ENCODE peak calls at places on chromosomes 3 and 15, in six cellular contexts. G is GM12878, O is K562, F is sigmoid colon, J is A549, Q is esophagus muscularis mucosa. V is an unnamed sample.

GRCh38 chr3:63355809-63356208 is 77.7 kb downstream of the SYNPR start:
- DNase-seq in G (no peak), O (no peak), F (no peak), J (no peak), Q (no peak), V (no peak)

GRCh38 chr3:150061288-150062018 is 90.8 kb upstream of the PFN2 start:
- DNase-seq in G (no peak), O (no peak), F (no peak), J (no peak), Q (peak; percentile 88), V (no peak)

GRCh38 chr15:96326551-96327154 is 3.8 kb upstream of the NR2F2 start:
- DNase-seq in G (no peak), O (peak; percentile 42), F (peak; percentile 86), J (no peak), Q (no peak), V (no peak)

GRCh38 chr3:127088511-127089430 is 104.2 kb upstream of the PRR23E start:
- DNase-seq in G (no peak), O (no peak), F (no peak), J (no peak), Q (no peak), V (peak; percentile 53)

GRCh38 chr15:88995449-88995848 is 82.3 kb upstream of the MFGE8 start:
- DNase-seq in G (no peak), O (no peak), F (no peak), J (no peak), Q (no peak), V (no peak)

GRCh38 chr15:100114100-100114499 is 227.7 kb downstream of the ADAMTS17 start:
- DNase-seq in G (no peak), O (no peak), F (peak; percentile 80), J (no peak), Q (no peak), V (no peak)

GRCh38 chr3:195118671-195119070 is 152.3 kb downstream of the XXYLT1 start:
- DNase-seq in G (no peak), O (no peak), F (no peak), J (no peak), Q (no peak), V (no peak)

GRCh38 chr15:69573815-69574472 is 121.3 kb downstream of the RPLP1 start:
- DNase-seq in G (no peak), O (no peak), F (no peak), J (no peak), Q (no peak), V (no peak)

GRCh38 chr3:131402391-131403039 is 20.9 kb downstream of the NUDT16 start:
- DNase-seq in G (no peak), O (no peak), F (no peak), J (no peak), Q (no peak), V (no peak)

GRCh38 chr15:60396964-60397771 is 618 bp downstream of the ANXA2 start:
- DNase-seq in G (peak; percentile 53), O (peak; percentile 83), F (peak; percentile 83), J (peak; percentile 69), Q (no peak), V (peak; percentile 84)

GRCh38 chr3:58487140-58487886 is 4.6 kb upstream of the KCTD6 start:
- DNase-seq in G (no peak), O (peak; percentile 49), F (no peak), J (no peak), Q (no peak), V (no peak)

GRCh38 chr3:143182861-143183667 is 63.5 kb downstream of the CHST2 start:
- DNase-seq in G (no peak), O (no peak), F (no peak), J (no peak), Q (no peak), V (no peak)

GRCh38 chr15:40506964-40507571 is 36.3 kb downstream of the CHST14 start:
- DNase-seq in G (no peak), O (peak; percentile 82), F (peak; percentile 89), J (peak; percentile 79), Q (no peak), V (peak; percentile 89)

GRCh38 chr3:132660056-132660744 is at the start of gene UBA5:
- DNase-seq in G (peak; percentile 30), O (peak; percentile 54), F (peak; percentile 82), J (peak; percentile 56), Q (peak; percentile 93), V (peak; percentile 67)

GRCh38 chr3:27253831-27254230 is 115.4 kb downstream of the NEK10 start:
- DNase-seq in G (peak; percentile 1), O (no peak), F (no peak), J (peak; percentile 32), Q (no peak), V (peak; percentile 62)

GRCh38 chr15:77630064-77630463 is 2.6 kb downstream of the LINGO1 start:
- DNase-seq in G (no peak), O (no peak), F (no peak), J (no peak), Q (no peak), V (no peak)

GRCh38 chr3:155302476-155302875 is 9.0 kb upstream of the STRIT1 start:
- DNase-seq in G (no peak), O (no peak), F (no peak), J (no peak), Q (no peak), V (no peak)

GRCh38 chr3:148319161-148319915 is 378.4 kb upstream of the AGTR1 start:
- DNase-seq in G (peak; percentile 89), O (no peak), F (no peak), J (no peak), Q (no peak), V (no peak)

GRCh38 chr3:120559228-120560061 is 36.7 kb upstream of the NDUFB4 start:
- DNase-seq in G (no peak), O (peak; percentile 17), F (peak; percentile 77), J (no peak), Q (no peak), V (no peak)

GRCh38 chr3:148149556-148149955 is 548.1 kb upstream of the AGTR1 start:
- DNase-seq in G (no peak), O (no peak), F (no peak), J (no peak), Q (no peak), V (no peak)

GRCh38 chr15:74726774-74727164 is 1.4 kb upstream of the CYP1A1 start:
- DNase-seq in G (no peak), O (no peak), F (no peak), J (no peak), Q (no peak), V (no peak)

GRCh38 chr3:192212979-192213378 is 514.4 kb downstream of the FGF12 start:
- DNase-seq in G (no peak), O (no peak), F (no peak), J (no peak), Q (no peak), V (no peak)

GRCh38 chr15:48076454-48076853 is 44.3 kb upstream of the SLC24A5 start:
- DNase-seq in G (no peak), O (no peak), F (no peak), J (no peak), Q (no peak), V (no peak)

GRCh38 chr3:153740109-153740508 is 381.1 kb upstream of the ARHGEF26 start:
- DNase-seq in G (no peak), O (no peak), F (no peak), J (no peak), Q (no peak), V (no peak)

GRCh38 chr3:197511853-197512635 is 43.7 kb downstream of the BDH1 start:
- DNase-seq in G (no peak), O (no peak), F (no peak), J (no peak), Q (no peak), V (no peak)

GRCh38 chr15:88624156-88624970 is 3.2 kb downstream of the AEN start:
- DNase-seq in G (no peak), O (no peak), F (peak; percentile 56), J (no peak), Q (no peak), V (no peak)

GRCh38 chr3:157248590-157249425 is 88.9 kb upstream of the CCNL1 start:
- DNase-seq in G (no peak), O (no peak), F (no peak), J (peak; percentile 10), Q (no peak), V (no peak)

GRCh38 chr3:61199843-61200242 is 51.4 kb downstream of the FHIT start:
- DNase-seq in G (no peak), O (no peak), F (no peak), J (no peak), Q (no peak), V (no peak)
- TF ChIP-seq EP300 in G (no peak), O (no peak), F (no peak), J (no peak), Q (no peak), V (no peak)

GRCh38 chr3:11589706-11590105 is 54.0 kb downstream of the VGLL4 start:
- DNase-seq in G (no peak), O (no peak), F (no peak), J (no peak), Q (no peak), V (no peak)

GRCh38 chr3:11591401-11592266 is 52.1 kb downstream of the VGLL4 start:
- DNase-seq in G (no peak), O (no peak), F (peak; percentile 85), J (no peak), Q (no peak), V (peak; percentile 53)

GRCh38 chr3:11592460-11593298 is 51.0 kb downstream of the VGLL4 start:
- DNase-seq in G (no peak), O (no peak), F (no peak), J (no peak), Q (no peak), V (no peak)

GRCh38 chr3:11588755-11589154 is 55.0 kb downstream of the VGLL4 start:
- DNase-seq in G (no peak), O (no peak), F (no peak), J (no peak), Q (no peak), V (no peak)

DNA sequence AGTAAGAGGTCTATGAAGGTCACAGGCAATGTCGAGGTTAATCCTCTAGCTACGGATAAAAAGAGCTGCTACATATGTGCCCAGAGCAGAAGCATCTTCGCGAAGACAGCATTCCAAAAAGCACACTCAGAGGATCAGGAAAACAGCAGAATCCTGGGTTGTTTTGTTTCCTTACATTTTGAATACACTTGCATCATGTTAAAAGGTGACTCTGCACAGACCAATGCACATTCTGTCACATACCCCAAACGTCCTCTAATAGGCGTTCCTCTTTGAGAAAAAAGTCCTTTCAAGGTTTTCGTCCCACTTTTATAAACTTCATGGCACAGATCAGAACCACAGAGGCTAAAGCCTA is 52.7 kb downstream of the VGLL4 start:
- DNase-seq in G (no peak), O (no peak), F (no peak), J (no peak), Q (no peak), V (no peak)
- H3K4me1 ChIP-seq in G (no peaks in the 10 kb centered on the region), O (no peaks in the 10 kb centered on the region), F (no peaks in the 10 kb centered on the region), J (peaks cover 15% of the 10 kb centered on the region), Q (peaks cover 81% of the 10 kb centered on the region), V (peaks cover 35% of the 10 kb centered on the region)

GRCh38 chr3:177942911-177943310 is 593.3 kb upstream of the KCNMB2 start:
- DNase-seq in G (no peak), O (no peak), F (no peak), J (no peak), Q (no peak), V (no peak)
- TF ChIP-seq EP300 in G (no peak), O (no peak), F (no peak), J (no peak), Q (no peak), V (no peak)

DNA sequence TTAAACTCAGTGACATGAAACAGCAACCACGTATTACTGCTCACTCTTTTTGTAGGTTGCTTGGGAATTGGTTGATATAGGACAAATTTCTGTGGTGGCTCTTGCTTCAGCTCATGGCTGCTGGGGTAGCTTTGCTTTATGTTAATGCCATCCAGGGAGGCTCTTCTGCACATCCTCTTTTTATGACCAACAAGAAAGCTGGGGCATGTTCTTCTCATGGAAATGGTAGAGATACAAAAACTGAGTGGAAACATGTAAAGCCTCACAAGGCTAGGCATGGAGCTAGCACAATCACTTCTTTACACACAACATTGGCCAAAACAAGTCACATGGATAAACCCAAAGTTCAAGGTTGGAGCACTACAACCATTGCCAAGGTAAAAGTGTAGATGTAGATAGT is 176.8 kb downstream of the NECTIN3 start:
- DNase-seq in G (no peak), O (no peak), F (no peak), J (no peak), Q (no peak), V (no peak)
- H3K4me1 ChIP-seq in G (no peaks in the 10 kb centered on the region), O (no peaks in the 10 kb centered on the region), F (no peaks in the 10 kb centered on the region), J (peaks cover 11% of the 10 kb centered on the region), Q (no peaks in the 10 kb centered on the region), V (no peaks in the 10 kb centered on the region)

V was measured in upper lobe of left lung.